ENCODE peak calls at places on chromosomes 5 and 9, in nine cellular contexts. One of them, this sample, is unnamed.

GRCh38 chr9:130150779-130151381 is 21.3 kb upstream of the NCS1 start:
- DNase-seq in hepatocyte: no peak
- DNase-seq in BJ: no peak
- DNase-seq in astrocyte of the spinal cord: no peak
- DNase-seq in HepG2: no peak
- DNase-seq in breast epithelium: no peak
- DNase-seq in OCI-LY7: no peak
- DNase-seq in foreskin fibroblast: peak; percentile 75
- DNase-seq in CD4-positive, alpha-beta memory T cell: no peak
- DNase-seq in this sample: no peak

GRCh38 chr5:73764996-73765395 is 139.0 kb downstream of the ARHGEF28 start:
- DNase-seq in hepatocyte: no peak
- DNase-seq in BJ: no peak
- DNase-seq in astrocyte of the spinal cord: no peak
- DNase-seq in HepG2: no peak
- DNase-seq in breast epithelium: no peak
- DNase-seq in OCI-LY7: no peak
- DNase-seq in foreskin fibroblast: peak; percentile 25
- DNase-seq in CD4-positive, alpha-beta memory T cell: no peak
- DNase-seq in this sample: no peak

GRCh38 chr9:35814106-35814840 is 569 bp downstream of the HINT2 start:
- DNase-seq in hepatocyte: peak; percentile 80
- DNase-seq in BJ: no peak
- DNase-seq in astrocyte of the spinal cord: peak; percentile 52
- DNase-seq in HepG2: peak; percentile 84
- DNase-seq in breast epithelium: peak; percentile 70
- DNase-seq in OCI-LY7: peak; percentile 75
- DNase-seq in foreskin fibroblast: peak; percentile 87
- DNase-seq in CD4-positive, alpha-beta memory T cell: no peak
- DNase-seq in this sample: peak; percentile 71

GRCh38 chr5:67809589-67809988 is 406.0 kb upstream of the PIK3R1 start:
- DNase-seq in hepatocyte: no peak
- DNase-seq in BJ: no peak
- DNase-seq in astrocyte of the spinal cord: peak; percentile 23
- DNase-seq in HepG2: no peak
- DNase-seq in breast epithelium: no peak
- DNase-seq in OCI-LY7: no peak
- DNase-seq in foreskin fibroblast: no peak
- DNase-seq in CD4-positive, alpha-beta memory T cell: no peak
- DNase-seq in this sample: peak; percentile 59

GRCh38 chr9:99745085-99745484 is 76.6 kb upstream of the NR4A3 start:
- DNase-seq in hepatocyte: no peak
- DNase-seq in BJ: no peak
- DNase-seq in astrocyte of the spinal cord: no peak
- DNase-seq in HepG2: no peak
- DNase-seq in breast epithelium: no peak
- DNase-seq in OCI-LY7: no peak
- DNase-seq in foreskin fibroblast: no peak
- DNase-seq in CD4-positive, alpha-beta memory T cell: no peak
- DNase-seq in this sample: no peak

GRCh38 chr5:73654171-73654811 is 28.3 kb downstream of the ARHGEF28 start:
- DNase-seq in hepatocyte: peak; percentile 18
- DNase-seq in BJ: no peak
- DNase-seq in astrocyte of the spinal cord: no peak
- DNase-seq in HepG2: peak; percentile 47
- DNase-seq in breast epithelium: no peak
- DNase-seq in OCI-LY7: no peak
- DNase-seq in foreskin fibroblast: peak; percentile 56
- DNase-seq in CD4-positive, alpha-beta memory T cell: no peak
- DNase-seq in this sample: no peak

GRCh38 chr5:175247146-175247545 is 196.8 kb downstream of the DRD1 start:
- DNase-seq in hepatocyte: no peak
- DNase-seq in BJ: no peak
- DNase-seq in astrocyte of the spinal cord: peak; percentile 34
- DNase-seq in HepG2: no peak
- DNase-seq in breast epithelium: no peak
- DNase-seq in OCI-LY7: no peak
- DNase-seq in foreskin fibroblast: no peak
- DNase-seq in CD4-positive, alpha-beta memory T cell: no peak
- DNase-seq in this sample: no peak

GRCh38 chr9:12723409-12724028 is 30.3 kb downstream of the TYRP1 start:
- DNase-seq in hepatocyte: no peak
- DNase-seq in BJ: no peak
- DNase-seq in astrocyte of the spinal cord: peak; percentile 50
- DNase-seq in HepG2: peak; percentile 10
- DNase-seq in breast epithelium: no peak
- DNase-seq in OCI-LY7: no peak
- DNase-seq in foreskin fibroblast: peak; percentile 55
- DNase-seq in CD4-positive, alpha-beta memory T cell: no peak
- DNase-seq in this sample: no peak

DNA sequence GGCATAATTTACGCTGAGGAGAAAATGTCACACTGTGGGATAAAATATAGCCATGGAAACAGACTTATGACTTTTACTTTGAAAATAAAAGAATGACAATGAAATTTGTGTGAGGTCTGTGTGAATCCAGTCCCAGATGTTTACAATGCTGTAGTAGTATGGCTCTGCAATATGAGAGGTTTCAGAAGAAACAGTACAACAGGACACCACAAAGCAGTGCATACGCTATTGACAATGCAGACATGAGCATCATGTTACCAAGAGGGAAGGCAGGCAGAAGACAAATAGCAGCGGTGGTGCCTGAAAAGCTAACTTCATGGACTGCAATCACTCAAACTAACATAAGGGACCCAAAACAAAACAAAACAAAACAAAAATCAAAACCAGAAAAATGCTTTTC is 1.8 kb downstream of the FGF10 start:
- DNase-seq in hepatocyte: no peak
- DNase-seq in BJ: no peak
- DNase-seq in astrocyte of the spinal cord: no peak
- DNase-seq in HepG2: no peak
- DNase-seq in breast epithelium: no peak
- DNase-seq in OCI-LY7: no peak
- DNase-seq in foreskin fibroblast: peak; percentile 4
- DNase-seq in CD4-positive, alpha-beta memory T cell: no peak
- DNase-seq in this sample: no peak
- H3K4me3 ChIP-seq in hepatocyte: peak overlapping the region; percentile 55
- H3K4me3 ChIP-seq in BJ: no peak overlapping the region
- H3K4me3 ChIP-seq in astrocyte of the spinal cord: no peak overlapping the region
- H3K4me3 ChIP-seq in HepG2: no peak overlapping the region
- H3K4me3 ChIP-seq in breast epithelium: peak overlapping the region; percentile 49
- H3K4me3 ChIP-seq in OCI-LY7: no peak overlapping the region
- H3K4me3 ChIP-seq in foreskin fibroblast: no peak overlapping the region
- H3K4me3 ChIP-seq in CD4-positive, alpha-beta memory T cell: no peak overlapping the region
- H3K4me3 ChIP-seq in this sample: no peak overlapping the region

GRCh38 chr5:145941677-145942130 is 5.3 kb downstream of the SH3RF2 start:
- DNase-seq in hepatocyte: no peak
- DNase-seq in BJ: no peak
- DNase-seq in astrocyte of the spinal cord: peak; percentile 48
- DNase-seq in HepG2: no peak
- DNase-seq in breast epithelium: no peak
- DNase-seq in OCI-LY7: no peak
- DNase-seq in foreskin fibroblast: peak; percentile 28
- DNase-seq in CD4-positive, alpha-beta memory T cell: no peak
- DNase-seq in this sample: no peak

GRCh38 chr5:145941096-145941676 is 4.8 kb downstream of the SH3RF2 start:
- DNase-seq in hepatocyte: no peak
- DNase-seq in BJ: no peak
- DNase-seq in astrocyte of the spinal cord: no peak
- DNase-seq in HepG2: no peak
- DNase-seq in breast epithelium: no peak
- DNase-seq in OCI-LY7: no peak
- DNase-seq in foreskin fibroblast: no peak
- DNase-seq in CD4-positive, alpha-beta memory T cell: no peak
- DNase-seq in this sample: peak; percentile 33

GRCh38 chr5:145938699-145939531 is 2.5 kb downstream of the SH3RF2 start:
- DNase-seq in hepatocyte: no peak
- DNase-seq in BJ: no peak
- DNase-seq in astrocyte of the spinal cord: no peak
- DNase-seq in HepG2: no peak
- DNase-seq in breast epithelium: no peak
- DNase-seq in OCI-LY7: no peak
- DNase-seq in foreskin fibroblast: no peak
- DNase-seq in CD4-positive, alpha-beta memory T cell: no peak
- DNase-seq in this sample: no peak

GRCh38 chr5:145937432-145938250 is 1.3 kb downstream of the SH3RF2 start:
- DNase-seq in hepatocyte: peak; percentile 76
- DNase-seq in BJ: no peak
- DNase-seq in astrocyte of the spinal cord: peak; percentile 62
- DNase-seq in HepG2: peak; percentile 40
- DNase-seq in breast epithelium: no peak
- DNase-seq in OCI-LY7: no peak
- DNase-seq in foreskin fibroblast: no peak
- DNase-seq in CD4-positive, alpha-beta memory T cell: no peak
- DNase-seq in this sample: peak; percentile 38

DNA sequence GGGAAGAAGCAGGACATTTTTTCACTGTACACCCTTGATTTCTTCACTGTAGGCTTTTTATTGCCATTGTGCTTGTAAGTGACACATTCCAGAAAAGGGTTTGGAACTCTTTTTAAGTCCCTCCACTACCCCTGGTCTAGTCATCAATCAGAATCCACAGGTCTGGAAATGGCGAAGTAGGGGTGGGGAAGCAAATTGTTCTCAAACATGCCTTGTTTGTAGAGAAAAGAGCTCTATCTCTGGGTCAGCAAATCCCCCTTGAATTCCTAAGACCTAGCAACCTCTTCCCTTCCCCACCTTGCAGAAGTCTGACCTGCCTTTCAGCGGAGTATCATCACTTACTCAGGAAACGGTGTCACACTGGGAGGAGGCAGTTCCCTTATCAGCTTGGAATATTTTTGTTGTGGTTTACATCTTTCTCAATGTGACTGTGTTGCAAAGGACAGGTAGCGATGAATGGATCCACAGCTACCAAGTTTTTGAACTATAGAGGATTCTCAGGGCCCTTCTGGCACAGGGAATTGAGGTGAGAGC is 3.2 kb downstream of the SH3RF2 start:
- DNase-seq in hepatocyte: no peak
- DNase-seq in BJ: no peak
- DNase-seq in astrocyte of the spinal cord: no peak
- DNase-seq in HepG2: no peak
- DNase-seq in breast epithelium: no peak
- DNase-seq in OCI-LY7: no peak
- DNase-seq in foreskin fibroblast: no peak
- DNase-seq in CD4-positive, alpha-beta memory T cell: no peak
- DNase-seq in this sample: no peak
- H3K4me3 ChIP-seq in hepatocyte: peak overlapping the region; percentile 27
- H3K4me3 ChIP-seq in BJ: no peak overlapping the region
- H3K4me3 ChIP-seq in astrocyte of the spinal cord: no peak overlapping the region
- H3K4me3 ChIP-seq in HepG2: no peak overlapping the region
- H3K4me3 ChIP-seq in breast epithelium: no peak overlapping the region
- H3K4me3 ChIP-seq in OCI-LY7: no peak overlapping the region
- H3K4me3 ChIP-seq in foreskin fibroblast: no peak overlapping the region
- H3K4me3 ChIP-seq in CD4-positive, alpha-beta memory T cell: no peak overlapping the region
- H3K4me3 ChIP-seq in this sample: no peak overlapping the region

GRCh38 chr9:34627716-34628655 is 880 bp downstream of the ARID3C start:
- DNase-seq in hepatocyte: no peak
- DNase-seq in BJ: no peak
- DNase-seq in astrocyte of the spinal cord: no peak
- DNase-seq in HepG2: no peak
- DNase-seq in breast epithelium: no peak
- DNase-seq in OCI-LY7: no peak
- DNase-seq in foreskin fibroblast: no peak
- DNase-seq in CD4-positive, alpha-beta memory T cell: no peak
- DNase-seq in this sample: no peak
- H3K4me3 ChIP-seq in hepatocyte: no peak overlapping the region
- H3K4me3 ChIP-seq in BJ: no peak overlapping the region
- H3K4me3 ChIP-seq in astrocyte of the spinal cord: no peak overlapping the region
- H3K4me3 ChIP-seq in HepG2: peak overlapping the region; percentile 73
- H3K4me3 ChIP-seq in breast epithelium: no peak overlapping the region
- H3K4me3 ChIP-seq in OCI-LY7: no peak overlapping the region
- H3K4me3 ChIP-seq in foreskin fibroblast: no peak overlapping the region
- H3K4me3 ChIP-seq in CD4-positive, alpha-beta memory T cell: no peak overlapping the region
- H3K4me3 ChIP-seq in this sample: no peak overlapping the region

DNA sequence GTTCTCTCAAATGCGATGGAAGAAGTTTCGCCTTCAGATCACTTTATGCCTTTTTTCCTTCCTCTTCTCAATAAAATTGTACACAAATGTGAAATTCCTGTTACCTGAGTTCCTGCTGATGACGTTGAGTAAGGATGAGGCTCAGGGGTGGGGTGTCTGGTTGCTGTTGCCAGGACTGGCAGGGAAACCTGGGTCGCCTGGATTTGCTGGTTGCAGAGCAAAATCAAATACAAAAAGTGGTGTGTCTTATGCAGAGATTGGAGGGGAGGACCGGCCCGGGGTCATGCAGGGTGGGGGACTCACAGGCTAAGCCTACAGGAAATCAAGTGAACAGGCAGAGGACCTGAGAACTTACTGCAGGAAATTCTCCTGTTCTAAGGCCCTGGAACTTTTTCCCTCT is 39.2 kb downstream of the ANXA2R start:
- DNase-seq in hepatocyte: no peak
- DNase-seq in BJ: no peak
- DNase-seq in astrocyte of the spinal cord: no peak
- DNase-seq in HepG2: no peak
- DNase-seq in breast epithelium: no peak
- DNase-seq in OCI-LY7: no peak
- DNase-seq in foreskin fibroblast: no peak
- DNase-seq in CD4-positive, alpha-beta memory T cell: no peak
- DNase-seq in this sample: no peak
- H3K4me3 ChIP-seq in hepatocyte: peak overlapping the region; percentile 30
- H3K4me3 ChIP-seq in BJ: no peak overlapping the region
- H3K4me3 ChIP-seq in astrocyte of the spinal cord: peak overlapping the region; percentile 42
- H3K4me3 ChIP-seq in HepG2: peak overlapping the region; percentile 67
- H3K4me3 ChIP-seq in breast epithelium: no peak overlapping the region
- H3K4me3 ChIP-seq in OCI-LY7: no peak overlapping the region
- H3K4me3 ChIP-seq in foreskin fibroblast: no peak overlapping the region
- H3K4me3 ChIP-seq in CD4-positive, alpha-beta memory T cell: no peak overlapping the region
- H3K4me3 ChIP-seq in this sample: no peak overlapping the region

GRCh38 chr5:177301503-177302165 is 1.9 kb downstream of the RAB24 start:
- DNase-seq in hepatocyte: no peak
- DNase-seq in BJ: no peak
- DNase-seq in astrocyte of the spinal cord: no peak
- DNase-seq in HepG2: no peak
- DNase-seq in breast epithelium: peak; percentile 90
- DNase-seq in OCI-LY7: no peak
- DNase-seq in foreskin fibroblast: no peak
- DNase-seq in CD4-positive, alpha-beta memory T cell: peak; percentile 69
- DNase-seq in this sample: peak; percentile 90
- H3K4me3 ChIP-seq in hepatocyte: no peak overlapping the region
- H3K4me3 ChIP-seq in BJ: no peak overlapping the region
- H3K4me3 ChIP-seq in astrocyte of the spinal cord: no peak overlapping the region
- H3K4me3 ChIP-seq in HepG2: no peak overlapping the region
- H3K4me3 ChIP-seq in breast epithelium: no peak overlapping the region
- H3K4me3 ChIP-seq in OCI-LY7: peak overlapping the region; percentile 100
- H3K4me3 ChIP-seq in foreskin fibroblast: no peak overlapping the region
- H3K4me3 ChIP-seq in CD4-positive, alpha-beta memory T cell: no peak overlapping the region
- H3K4me3 ChIP-seq in this sample: no peak overlapping the region

GRCh38 chr9:127123239-127123935 is 952 bp upstream of the ANGPTL2 start:
- DNase-seq in hepatocyte: no peak
- DNase-seq in BJ: no peak
- DNase-seq in astrocyte of the spinal cord: no peak
- DNase-seq in HepG2: no peak
- DNase-seq in breast epithelium: peak; percentile 50
- DNase-seq in OCI-LY7: no peak
- DNase-seq in foreskin fibroblast: peak; percentile 41
- DNase-seq in CD4-positive, alpha-beta memory T cell: no peak
- DNase-seq in this sample: peak; percentile 82
- H3K4me3 ChIP-seq in hepatocyte: no peak overlapping the region
- H3K4me3 ChIP-seq in BJ: peak overlapping the region; percentile 56
- H3K4me3 ChIP-seq in astrocyte of the spinal cord: peak overlapping the region; percentile 3
- H3K4me3 ChIP-seq in HepG2: peak overlapping the region; percentile 74
- H3K4me3 ChIP-seq in breast epithelium: peak overlapping the region; percentile 79
- H3K4me3 ChIP-seq in OCI-LY7: no peak overlapping the region
- H3K4me3 ChIP-seq in foreskin fibroblast: peak overlapping the region; percentile 86
- H3K4me3 ChIP-seq in CD4-positive, alpha-beta memory T cell: no peak overlapping the region
- H3K4me3 ChIP-seq in this sample: peak overlapping the region; percentile 31

GRCh38 chr9:37187713-37188439 is 67.5 kb downstream of the ZCCHC7 start:
- DNase-seq in hepatocyte: no peak
- DNase-seq in BJ: no peak
- DNase-seq in astrocyte of the spinal cord: peak; percentile 40
- DNase-seq in HepG2: no peak
- DNase-seq in breast epithelium: no peak
- DNase-seq in OCI-LY7: peak; percentile 76
- DNase-seq in foreskin fibroblast: peak; percentile 25
- DNase-seq in CD4-positive, alpha-beta memory T cell: no peak
- DNase-seq in this sample: no peak
- H3K4me3 ChIP-seq in hepatocyte: no peak overlapping the region
- H3K4me3 ChIP-seq in BJ: no peak overlapping the region
- H3K4me3 ChIP-seq in astrocyte of the spinal cord: no peak overlapping the region
- H3K4me3 ChIP-seq in HepG2: no peak overlapping the region
- H3K4me3 ChIP-seq in breast epithelium: no peak overlapping the region
- H3K4me3 ChIP-seq in OCI-LY7: peak overlapping the region; percentile 64
- H3K4me3 ChIP-seq in foreskin fibroblast: no peak overlapping the region
- H3K4me3 ChIP-seq in CD4-positive, alpha-beta memory T cell: no peak overlapping the region
- H3K4me3 ChIP-seq in this sample: no peak overlapping the region

This sample was measured in thyroid gland.